ENCODE peak calls at places on chromosomes 13 and 19, in nine cellular contexts. G, K, E, C, V, H, P, F and Z are unnamed samples.

GRCh38 chr19:46192990-46193650 is 36.4 kb upstream of the IGFL1 start:
- DNase-seq in G (peak; percentile 38), K (no peak), E (no peak), C (no peak), V (no peak), H (peak; percentile 51), P (peak; percentile 82), F (no peak), Z (peak; percentile 51)

GRCh38 chr19:14354445-14354844 is 26.8 kb upstream of the ADGRE5 start:
- DNase-seq in G (no peak), K (no peak), E (no peak), C (no peak), V (no peak), H (no peak), P (no peak), F (no peak), Z (no peak)

GRCh38 chr19:35266904-35267817 is 1.6 kb upstream of the USF2 start:
- DNase-seq in G (no peak), K (peak; percentile 24), E (no peak), C (peak; percentile 76), V (peak; percentile 28), H (peak; percentile 63), P (peak; percentile 33), F (no peak), Z (peak; percentile 10)

GRCh38 chr13:47112900-47113299 is 216.0 kb upstream of the HTR2A start:
- DNase-seq in G (no peak), K (no peak), E (no peak), C (no peak), V (no peak), H (no peak), P (no peak), F (no peak), Z (no peak)

GRCh38 chr13:44147222-44147621 is 226.4 kb upstream of the SERP2 start:
- DNase-seq in G (no peak), K (no peak), E (no peak), C (no peak), V (no peak), H (no peak), P (no peak), F (no peak), Z (no peak)

GRCh38 chr13:64746845-64747244 is 2483.3 kb downstream of the PCDH9 start:
- DNase-seq in G (no peak), K (no peak), E (no peak), C (no peak), V (no peak), H (no peak), P (no peak), F (no peak), Z (no peak)

GRCh38 chr13:23618341-23618740 is 48.1 kb downstream of the TNFRSF19 start:
- DNase-seq in G (peak; percentile 92), K (no peak), E (no peak), C (no peak), V (no peak), H (no peak), P (no peak), F (no peak), Z (peak; percentile 98)

GRCh38 chr13:44438234-44438579 is 64.6 kb downstream of the SERP2 start:
- DNase-seq in G (no peak), K (no peak), E (no peak), C (no peak), V (no peak), H (no peak), P (no peak), F (no peak), Z (no peak)

GRCh38 chr13:47332149-47332548 is 435.3 kb upstream of the HTR2A start:
- DNase-seq in G (peak; percentile 31), K (no peak), E (no peak), C (no peak), V (no peak), H (no peak), P (no peak), F (no peak), Z (peak; percentile 8)

GRCh38 chr19:41564515-41565383 is 11.2 kb upstream of the CEACAM21 start:
- DNase-seq in G (no peak), K (peak; percentile 69), E (no peak), C (peak; percentile 75), V (no peak), H (no peak), P (peak; percentile 2), F (peak; percentile 82), Z (no peak)

GRCh38 chr19:29712744-29713516 is 2.1 kb downstream of the C19orf12 start:
- DNase-seq in G (no peak), K (no peak), E (no peak), C (peak; percentile 77), V (no peak), H (no peak), P (no peak), F (no peak), Z (no peak)

GRCh38 chr13:98486412-98486811 is 90.5 kb downstream of the STK24 start:
- DNase-seq in G (no peak), K (no peak), E (no peak), C (peak; percentile 48), V (no peak), H (no peak), P (no peak), F (no peak), Z (no peak)
- TF ChIP-seq CTCF in G (no peak), K (no peak), E (no peak), C (no peak), V (no peak), H (no peak), P (no peak), F (no peak), Z (no peak)

GRCh38 chr13:98976941-98977340 is 923 bp downstream of the DOCK9 start:
- DNase-seq in G (peak; percentile 37), K (no peak), E (no peak), C (no peak), V (no peak), H (no peak), P (no peak), F (no peak), Z (peak; percentile 12)
- TF ChIP-seq CTCF in G (no peak), K (no peak), E (no peak), C (no peak), V (no peak), H (no peak), P (no peak), F (no peak), Z (no peak)

DNA sequence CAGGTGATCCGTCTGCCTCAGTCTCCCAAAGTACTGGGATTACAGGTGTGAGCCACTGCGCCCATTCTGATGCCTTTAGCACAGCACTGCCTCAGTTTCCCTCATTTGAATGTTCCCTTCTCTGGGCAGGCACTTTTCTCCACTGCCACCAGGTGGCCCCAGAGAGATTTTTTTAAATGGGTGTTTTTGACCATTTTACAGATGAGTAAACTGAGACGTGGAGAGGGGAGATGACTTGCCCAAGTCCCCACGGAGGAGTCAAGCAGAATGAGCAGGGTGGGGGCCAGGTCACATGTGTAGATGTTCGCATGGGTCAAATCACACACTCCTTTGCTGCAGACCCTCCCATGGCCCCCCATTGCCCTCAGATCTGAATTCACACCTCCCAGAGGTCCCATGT is 3.2 kb upstream of the PDE4C start:
- DNase-seq in G (no peak), K (no peak), E (no peak), C (no peak), V (no peak), H (no peak), P (no peak), F (no peak), Z (no peak)
- TF ChIP-seq CTCF in G (peak; percentile 59), K (peak; percentile 69), E (peak; percentile 36), C (peak; percentile 74), V (peak; percentile 36), H (peak; percentile 32), P (no peak), F (peak; percentile 53), Z (peak; percentile 43)

DNA sequence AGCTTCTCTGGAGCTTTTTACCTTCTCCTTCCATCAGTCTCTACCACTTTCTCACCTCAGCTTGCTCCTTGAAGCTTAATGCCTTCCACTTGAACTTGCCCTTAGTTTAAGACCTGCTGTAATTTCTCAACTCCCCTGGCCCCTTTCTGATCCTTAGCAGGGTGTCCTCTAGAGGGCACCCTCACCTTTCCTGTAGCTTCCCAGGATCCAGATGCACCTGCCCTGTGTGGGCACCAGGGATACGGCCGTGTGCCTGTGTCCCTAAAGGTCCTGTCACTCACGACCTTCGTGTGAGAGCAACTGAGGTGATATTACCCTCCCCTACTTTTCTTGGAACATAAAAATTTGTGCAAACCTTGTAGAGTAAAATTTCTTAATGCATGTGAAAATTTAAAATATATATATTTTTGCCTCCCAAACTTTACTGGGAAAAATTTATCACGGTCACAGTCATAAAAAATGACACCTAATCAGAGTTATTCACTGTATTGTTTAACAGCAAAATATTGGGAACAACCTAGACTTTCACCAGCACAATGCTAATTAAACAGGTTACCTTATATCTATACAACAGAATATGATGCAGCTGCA is 46.4 kb downstream of the PSG3 start:
- DNase-seq in G (peak; percentile 53), K (peak; percentile 57), E (no peak), C (peak; percentile 63), V (no peak), H (no peak), P (no peak), F (no peak), Z (peak; percentile 46)
- TF ChIP-seq CTCF in G (peak; percentile 84), K (peak; percentile 45), E (no peak), C (peak; percentile 48), V (no peak), H (no peak), P (no peak), F (no peak), Z (peak; percentile 72)

GRCh38 chr13:60169239-60170031 is 5.7 kb upstream of the DIAPH3 start:
- DNase-seq in G (no peak), K (no peak), E (no peak), C (no peak), V (no peak), H (no peak), P (no peak), F (no peak), Z (no peak)
- TF ChIP-seq CTCF in G (no peak), K (peak; percentile 21), E (no peak), C (peak; percentile 54), V (no peak), H (no peak), P (no peak), F (peak; percentile 16), Z (peak; percentile 4)